ENCODE peak calls at places on chromosomes 4 and X, in ten cellular contexts. H is tibial artery, R is left ventricle myocardium inferior, E is fibroblast of lung, V is K562, A is heart right ventricle, Q is suprapubic skin, C is heart left ventricle, G is hepatocyte, O is body of pancreas. S is an unnamed sample.

GRCh38 chr4:107893171-107894137 is 37.9 kb upstream of the CYP2U1 start:
- DNase-seq in H (no peak), R (no peak), E (peak), V (no peak), A (no peak), Q (no peak), C (no peak), G (no peak), O (no peak), S (no peak)

GRCh38 chr4:53855886-53856260 is 208.5 kb downstream of the CHIC2 start:
- DNase-seq in H (no peak), R (no peak), E (peak), V (no peak), A (peak), Q (no peak), C (peak), G (no peak), O (no peak), S (no peak)

GRCh38 chr4:19382993-19383392 is 868.7 kb upstream of the SLIT2 start:
- DNase-seq in H (no peak), R (no peak), E (peak), V (no peak), A (no peak), Q (no peak), C (no peak), G (no peak), O (no peak), S (no peak)

GRCh38 chrX:145825896-145826295 is 8.3 kb downstream of the SLITRK2 start:
- DNase-seq in H (no peak), R (no peak), E (peak), V (no peak), A (no peak), Q (no peak), C (no peak), G (peak), O (peak), S (no peak)

GRCh38 chrX:69178592-69178991 is 13.3 kb upstream of the PJA1 start:
- DNase-seq in H (no peak), R (no peak), E (no peak), V (no peak), A (no peak), Q (no peak), C (no peak), G (no peak), O (no peak), S (no peak)

GRCh38 chr4:89657931-89658700 is 178.8 kb downstream of the SNCA start:
- DNase-seq in H (no peak), R (no peak), E (peak), V (no peak), A (no peak), Q (no peak), C (no peak), G (peak), O (no peak), S (no peak)

GRCh38 chrX:25007059-25008053 is 8.4 kb downstream of the ARX start:
- DNase-seq in H (no peak), R (no peak), E (no peak), V (no peak), A (no peak), Q (no peak), C (no peak), G (no peak), O (no peak), S (no peak)

GRCh38 chr4:20251796-20252655 is at the start of gene SLIT2:
- DNase-seq in H (peak), R (peak), E (peak), V (peak), A (peak), Q (peak), C (peak), G (peak), O (peak), S (no peak)

GRCh38 chr4:6768539-6768905 is 14.0 kb upstream of the KIAA0232 start:
- DNase-seq in H (peak), R (no peak), E (peak), V (no peak), A (no peak), Q (no peak), C (no peak), G (no peak), O (no peak), S (no peak)

GRCh38 chr4:2765832-2766526 is 9.8 kb upstream of the TNIP2 start:
- DNase-seq in H (peak), R (no peak), E (no peak), V (no peak), A (no peak), Q (no peak), C (no peak), G (no peak), O (no peak), S (no peak)

GRCh38 chr4:188841523-188841922 is 702.3 kb downstream of the TRIML1 start:
- DNase-seq in H (no peak), R (no peak), E (no peak), V (no peak), A (no peak), Q (no peak), C (no peak), G (no peak), O (no peak), S (no peak)

GRCh38 chrX:70030242-70030823 is 19.4 kb downstream of the AWAT2 start:
- DNase-seq in H (no peak), R (no peak), E (peak), V (peak), A (peak), Q (no peak), C (peak), G (peak), O (no peak), S (peak)

GRCh38 chr4:146916479-146917076 is 29.1 kb downstream of the TTC29 start:
- DNase-seq in H (no peak), R (no peak), E (peak), V (peak), A (no peak), Q (no peak), C (no peak), G (peak), O (no peak), S (no peak)

GRCh38 chrX:98637451-98637850 is 1753.7 kb downstream of the RPA4 start:
- DNase-seq in H (no peak), R (no peak), E (no peak), V (no peak), A (no peak), Q (no peak), C (no peak), G (no peak), O (no peak), S (no peak)

GRCh38 chr4:104486702-104487101 is 8.0 kb downstream of the CXXC4 start:
- DNase-seq in H (no peak), R (no peak), E (no peak), V (no peak), A (no peak), Q (no peak), C (no peak), G (no peak), O (no peak), S (no peak)
- TF ChIP-seq CTCF in H (no peak), R (no peak), E (no peak), V (no peak), A (no peak), Q (no peak), C (no peak), G (no peak), O (no peak), S (no peak)

GRCh38 chr4:105709081-105709450 is 482 bp downstream of the GSTCD start:
- DNase-seq in H (no peak), R (no peak), E (peak), V (peak), A (peak), Q (no peak), C (no peak), G (peak), O (no peak), S (no peak)
- H3K27ac ChIP-seq in H (peak), R (peak), E (peak), V (peak), A (peak), Q (peak), C (peak), G (peak), O (peak), S (peak)

GRCh38 chr4:13642576-13642975 is 15.1 kb upstream of the BOD1L1 start:
- DNase-seq in H (peak), R (no peak), E (peak), V (no peak), A (peak), Q (no peak), C (no peak), G (no peak), O (no peak), S (no peak)

GRCh38 chr4:13647012-13647411 is 19.5 kb upstream of the BOD1L1 start:
- DNase-seq in H (no peak), R (no peak), E (no peak), V (no peak), A (no peak), Q (no peak), C (no peak), G (no peak), O (no peak), S (no peak)

GRCh38 chr4:13641084-13641483 is 13.6 kb upstream of the BOD1L1 start:
- DNase-seq in H (no peak), R (no peak), E (no peak), V (no peak), A (no peak), Q (no peak), C (no peak), G (no peak), O (no peak), S (no peak)

GRCh38 chr4:13642163-13642562 is 14.6 kb upstream of the BOD1L1 start:
- DNase-seq in H (no peak), R (no peak), E (peak), V (no peak), A (no peak), Q (no peak), C (no peak), G (no peak), O (no peak), S (no peak)

DNA sequence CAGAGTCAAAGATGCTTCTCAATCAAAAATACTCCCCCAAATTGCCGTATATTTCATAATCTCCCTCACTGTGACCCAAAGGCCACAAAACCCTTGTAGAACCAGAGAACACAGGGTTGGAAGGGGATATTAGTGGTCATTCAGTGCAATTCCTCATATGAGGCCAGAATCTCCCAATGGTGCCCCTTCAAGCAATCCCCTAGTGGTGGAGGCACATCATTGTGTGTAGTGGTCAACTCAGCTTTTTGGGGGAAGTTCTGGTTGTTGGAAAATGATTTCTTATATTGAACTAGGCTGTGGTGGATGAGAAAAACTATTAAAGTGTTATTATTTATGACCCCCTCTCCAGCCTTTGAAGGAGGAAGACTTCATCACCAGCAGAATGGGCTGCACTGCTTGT is 17.6 kb upstream of the BOD1L1 start:
- DNase-seq in H (no peak), R (no peak), E (no peak), V (no peak), A (no peak), Q (no peak), C (no peak), G (no peak), O (no peak), S (no peak)
- TF ChIP-seq CTCF in H (no peak), R (no peak), E (peak), V (no peak), A (no peak), Q (no peak), C (no peak), G (no peak), O (no peak), S (no peak)

GRCh38 chrX:17737707-17738001 is 361 bp downstream of the SCML1 start:
- DNase-seq in H (no peak), R (no peak), E (no peak), V (no peak), A (no peak), Q (no peak), C (no peak), G (no peak), O (peak), S (peak)
- H3K27ac ChIP-seq in H (peak), R (peak), E (peak), V (no peak), A (peak), Q (peak), C (peak), G (peak), O (peak), S (peak)

GRCh38 chr4:97911236-97911906 is 231.9 kb downstream of the STPG2 start:
- DNase-seq in H (no peak), R (no peak), E (no peak), V (no peak), A (no peak), Q (no peak), C (no peak), G (no peak), O (no peak), S (no peak)
- TF ChIP-seq CTCF in H (no peak), R (no peak), E (no peak), V (no peak), A (no peak), Q (no peak), C (no peak), G (no peak), O (no peak), S (no peak)

GRCh38 chr4:66300336-66300934 is 630.1 kb upstream of the EPHA5 start:
- DNase-seq in H (no peak), R (no peak), E (no peak), V (no peak), A (no peak), Q (no peak), C (no peak), G (no peak), O (no peak), S (no peak)

GRCh38 chr4:66294626-66295025 is 624.3 kb upstream of the EPHA5 start:
- DNase-seq in H (no peak), R (no peak), E (no peak), V (no peak), A (no peak), Q (no peak), C (no peak), G (no peak), O (no peak), S (no peak)

GRCh38 chr4:66298596-66298995 is 628.3 kb upstream of the EPHA5 start:
- DNase-seq in H (no peak), R (no peak), E (no peak), V (no peak), A (no peak), Q (no peak), C (no peak), G (peak), O (no peak), S (no peak)
- H3K27ac ChIP-seq in H (no peak), R (no peak), E (no peak), V (no peak), A (no peak), Q (no peak), C (no peak), G (peak), O (no peak), S (no peak)

GRCh38 chr4:185039508-185040273 is 21.4 kb downstream of the HELT start:
- DNase-seq in H (no peak), R (no peak), E (peak), V (peak), A (peak), Q (no peak), C (peak), G (peak), O (peak), S (peak)
- TF ChIP-seq CTCF in H (peak), R (peak), E (peak), V (peak), A (peak), Q (peak), C (peak), G (peak), O (peak), S (peak)

GRCh38 chrX:137574102-137574783 is 8.3 kb downstream of the ZIC3 start:
- DNase-seq in H (no peak), R (no peak), E (no peak), V (no peak), A (no peak), Q (no peak), C (no peak), G (no peak), O (no peak), S (no peak)

GRCh38 chrX:137569470-137569891 is 3.6 kb downstream of the ZIC3 start:
- DNase-seq in H (no peak), R (no peak), E (no peak), V (no peak), A (no peak), Q (no peak), C (no peak), G (no peak), O (no peak), S (no peak)

GRCh38 chrX:137574784-137575298 is 8.9 kb downstream of the ZIC3 start:
- DNase-seq in H (no peak), R (no peak), E (no peak), V (no peak), A (no peak), Q (no peak), C (no peak), G (no peak), O (no peak), S (no peak)

GRCh38 chrX:137575596-137576255 is 9.8 kb downstream of the ZIC3 start:
- DNase-seq in H (no peak), R (no peak), E (no peak), V (no peak), A (no peak), Q (no peak), C (no peak), G (no peak), O (no peak), S (no peak)

DNA sequence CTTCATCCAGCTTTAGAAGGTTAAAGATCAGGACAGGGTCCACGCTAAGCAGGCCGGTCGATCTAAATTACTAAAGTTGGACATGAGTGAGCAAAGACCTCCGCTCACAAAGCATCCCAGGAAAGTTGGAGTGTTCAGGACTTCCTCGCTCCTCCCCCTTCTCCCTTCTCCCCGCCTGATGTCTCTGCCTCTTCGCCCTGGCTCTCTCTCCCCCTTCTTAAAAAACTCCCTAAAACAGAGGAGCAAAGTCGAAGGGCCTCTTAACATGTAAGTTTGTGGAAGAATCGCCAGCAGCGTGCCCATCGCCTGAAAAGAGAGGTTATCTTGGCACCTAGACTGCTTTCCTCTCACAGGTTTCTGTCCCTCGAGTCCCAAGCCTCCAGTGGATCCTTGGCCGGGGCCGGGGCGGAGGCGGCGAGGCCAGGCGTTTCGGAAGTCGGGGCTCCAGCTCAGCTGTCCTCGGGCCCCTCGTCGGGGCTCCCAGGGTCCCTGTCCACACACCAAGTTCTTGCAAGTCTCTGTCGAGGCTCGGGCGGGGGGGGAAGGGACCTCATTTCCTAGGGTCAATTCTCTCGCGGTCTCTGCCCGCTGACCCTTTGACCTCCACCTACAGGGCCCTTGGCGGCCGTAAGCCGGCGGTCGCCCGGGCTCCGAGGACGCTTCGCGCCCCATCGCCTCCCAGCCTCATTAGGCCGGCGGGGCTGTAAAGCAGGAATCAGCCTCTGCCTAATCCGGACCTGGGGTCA is 7.6 kb downstream of the ZIC3 start:
- DNase-seq in H (no peak), R (no peak), E (no peak), V (no peak), A (no peak), Q (no peak), C (no peak), G (no peak), O (no peak), S (no peak)
- H3K27ac ChIP-seq in H (no peak), R (no peak), E (no peak), V (no peak), A (no peak), Q (no peak), C (no peak), G (no peak), O (no peak), S (no peak)

S was measured in CD4-positive, alpha-beta T cell.